ENCODE peak calls at places on chromosome 7, in eight cellular contexts. M is AG09319; W is GM23248; I is stimulated activated CD4-positive, alpha-beta T cell treated with anti-CD3 and anti-CD28 coated beads, TNF-alpha, amount 100 ng/mL, for 1 hour; J is DMS153; N is RPMI7951; O is SHP77; A is mesothelial cell of epicardium. K is an unnamed sample.

GRCh38 chr7:92841192-92841591 is 4.8 kb upstream of the CDK6 start:
- DNase-seq in O (no peak), J (no peak), M (no peak), W (no peak), I (no peak), A (no peak), N (no peak), K (no peak)

GRCh38 chr7:151432658-151433521 is 7.1 kb downstream of the CRYGN start:
- DNase-seq in O (no peak), N (no peak), A (no peak), J (no peak), I (no peak), M (no peak), W (no peak), K (no peak)

GRCh38 chr7:19106308-19107141 is 10.9 kb downstream of the TWIST1 start:
- DNase-seq in M (no peak), J (no peak), W (peak), A (no peak), I (no peak), O (no peak), N (peak), K (no peak)

GRCh38 chr7:135644154-135644553 is 18.2 kb upstream of the STMP1 start:
- DNase-seq in M (no peak), I (no peak), W (no peak), J (no peak), O (no peak), N (no peak), A (no peak), K (no peak)

GRCh38 chr7:15862781-15863165 is 176.3 kb upstream of the MEOX2 start:
- DNase-seq in M (no peak), A (no peak), W (no peak), I (no peak), J (no peak), O (no peak), N (no peak), K (no peak)

GRCh38 chr7:68133045-68133444 is 1136.4 kb downstream of the TYW1 start:
- DNase-seq in W (no peak), I (no peak), A (no peak), J (no peak), M (no peak), N (no peak), O (no peak), K (no peak)

GRCh38 chr7:26567263-26567662 is 275.6 kb downstream of the SNX10 start:
- DNase-seq in M (no peak), J (no peak), O (no peak), A (no peak), W (no peak), N (peak), I (no peak), K (no peak)

GRCh38 chr7:40646717-40647116 is 511.9 kb downstream of the SUGCT start:
- DNase-seq in N (no peak), M (no peak), J (no peak), A (no peak), O (peak), I (no peak), W (no peak), K (no peak)

GRCh38 chr7:159271795-159272194 is 127.1 kb upstream of the VIPR2 start:
- DNase-seq in N (no peak), M (no peak), I (no peak), A (no peak), O (no peak), W (no peak), J (no peak), K (no peak)

GRCh38 chr7:21585070-21585724 is 42.4 kb downstream of the DNAH11 start:
- DNase-seq in N (no peak), O (no peak), J (peak), A (no peak), W (no peak), M (no peak), I (no peak), K (no peak)

GRCh38 chr7:128378637-128379036 is 17.1 kb upstream of the PRRT4 start:
- DNase-seq in W (no peak), O (no peak), A (no peak), J (no peak), N (no peak), M (no peak), I (no peak), K (no peak)

GRCh38 chr7:82204694-82205093 is 238.9 kb downstream of the CACNA2D1 start:
- DNase-seq in M (peak), A (no peak), J (no peak), W (peak), I (no peak), N (peak), O (no peak), K (no peak)

GRCh38 chr7:2487586-2488271 is 11.5 kb upstream of the GRIFIN start:
- DNase-seq in J (no peak), M (no peak), N (no peak), A (no peak), I (no peak), O (no peak), W (no peak), K (no peak)

GRCh38 chr7:149878523-149878921 is 4.8 kb downstream of the ATP6V0E2 start:
- DNase-seq in A (no peak), M (no peak), J (no peak), O (no peak), N (no peak), W (no peak), I (no peak), K (no peak)

GRCh38 chr7:133064082-133064825 is 17.6 kb downstream of the CHCHD3 start:
- DNase-seq in W (no peak), O (no peak), N (no peak), I (no peak), J (no peak), M (no peak), A (no peak), K (no peak)

K was measured in breast epithelium.